ENCODE peak calls at places on chromosomes 2 and 18, in seven cellular contexts. One of them, this sample, is unnamed.

GRCh38 chr18:77590928-77591327 is 341.3 kb downstream of the GALR1 start:
- DNase-seq in mammary epithelial cell: no peak
- DNase-seq in endothelial cell: no peak
- DNase-seq in endothelial cell of umbilical vein: no peak
- DNase-seq in foreskin fibroblast: no peak
- DNase-seq in breast epithelium: no peak
- DNase-seq in HFF-Myc: no peak
- DNase-seq in this sample: no peak

GRCh38 chr2:9975805-9976447 is 24.4 kb downstream of the GRHL1 start:
- DNase-seq in endothelial cell: no peak
- DNase-seq in foreskin fibroblast: peak
- DNase-seq in HFF-Myc: peak
- DNase-seq in breast epithelium: no peak
- DNase-seq in mammary epithelial cell: peak
- DNase-seq in endothelial cell of umbilical vein: peak
- DNase-seq in this sample: no peak

GRCh38 chr2:118197011-118197695 is 108.9 kb downstream of the INSIG2 start:
- DNase-seq in HFF-Myc: no peak
- DNase-seq in foreskin fibroblast: no peak
- DNase-seq in endothelial cell: no peak
- DNase-seq in mammary epithelial cell: no peak
- DNase-seq in breast epithelium: no peak
- DNase-seq in endothelial cell of umbilical vein: peak
- DNase-seq in this sample: no peak

GRCh38 chr2:181058378-181059269 is 78.2 kb downstream of the UBE2E3 start:
- DNase-seq in mammary epithelial cell: peak
- DNase-seq in endothelial cell of umbilical vein: peak
- DNase-seq in HFF-Myc: no peak
- DNase-seq in foreskin fibroblast: no peak
- DNase-seq in endothelial cell: peak
- DNase-seq in breast epithelium: no peak
- DNase-seq in this sample: no peak

GRCh38 chr2:176130153-176130916 is 830 bp downstream of the HOXD8 start:
- DNase-seq in HFF-Myc: no peak
- DNase-seq in foreskin fibroblast: peak
- DNase-seq in mammary epithelial cell: no peak
- DNase-seq in breast epithelium: no peak
- DNase-seq in endothelial cell: no peak
- DNase-seq in endothelial cell of umbilical vein: peak
- DNase-seq in this sample: no peak

GRCh38 chr18:79642626-79643025 is 37.0 kb upstream of the CTDP1 start:
- DNase-seq in HFF-Myc: no peak
- DNase-seq in breast epithelium: no peak
- DNase-seq in endothelial cell: no peak
- DNase-seq in endothelial cell of umbilical vein: no peak
- DNase-seq in foreskin fibroblast: no peak
- DNase-seq in mammary epithelial cell: peak
- DNase-seq in this sample: no peak

GRCh38 chr2:158923180-158923594 is 45.3 kb upstream of the TANC1 start:
- DNase-seq in endothelial cell: no peak
- DNase-seq in endothelial cell of umbilical vein: peak
- DNase-seq in foreskin fibroblast: no peak
- DNase-seq in mammary epithelial cell: peak
- DNase-seq in breast epithelium: no peak
- DNase-seq in HFF-Myc: no peak
- DNase-seq in this sample: no peak

GRCh38 chr2:127545796-127546195 is 10.3 kb downstream of the MYO7B start:
- DNase-seq in mammary epithelial cell: no peak
- DNase-seq in endothelial cell of umbilical vein: no peak
- DNase-seq in HFF-Myc: no peak
- DNase-seq in breast epithelium: no peak
- DNase-seq in endothelial cell: no peak
- DNase-seq in foreskin fibroblast: no peak
- DNase-seq in this sample: no peak

GRCh38 chr2:82340578-82341053 is 2036.1 kb upstream of the LRRTM1 start:
- DNase-seq in mammary epithelial cell: no peak
- DNase-seq in breast epithelium: no peak
- DNase-seq in HFF-Myc: no peak
- DNase-seq in foreskin fibroblast: no peak
- DNase-seq in endothelial cell of umbilical vein: no peak
- DNase-seq in endothelial cell: no peak
- DNase-seq in this sample: no peak

GRCh38 chr2:226117506-226118065 is 682.0 kb downstream of the IRS1 start:
- DNase-seq in mammary epithelial cell: peak
- DNase-seq in endothelial cell of umbilical vein: no peak
- DNase-seq in foreskin fibroblast: no peak
- DNase-seq in breast epithelium: no peak
- DNase-seq in HFF-Myc: no peak
- DNase-seq in endothelial cell: no peak
- DNase-seq in this sample: no peak

GRCh38 chr18:61892683-61893303 is at the start of gene RNF152:
- DNase-seq in endothelial cell of umbilical vein: peak
- DNase-seq in mammary epithelial cell: peak
- DNase-seq in breast epithelium: no peak
- DNase-seq in HFF-Myc: no peak
- DNase-seq in foreskin fibroblast: no peak
- DNase-seq in endothelial cell: peak
- DNase-seq in this sample: no peak

GRCh38 chr18:79799619-79800352 is 2.0 kb downstream of the KCNG2 start:
- DNase-seq in breast epithelium: no peak
- DNase-seq in endothelial cell of umbilical vein: no peak
- DNase-seq in HFF-Myc: no peak
- DNase-seq in foreskin fibroblast: no peak
- DNase-seq in endothelial cell: no peak
- DNase-seq in mammary epithelial cell: no peak
- DNase-seq in this sample: no peak

GRCh38 chr18:26999797-27000196 is 134.3 kb upstream of the AQP4 start:
- DNase-seq in foreskin fibroblast: no peak
- DNase-seq in endothelial cell of umbilical vein: no peak
- DNase-seq in HFF-Myc: no peak
- DNase-seq in mammary epithelial cell: no peak
- DNase-seq in endothelial cell: no peak
- DNase-seq in breast epithelium: no peak
- DNase-seq in this sample: no peak

GRCh38 chr2:107633580-107634147 is 193.0 kb upstream of the RGPD4 start:
- DNase-seq in HFF-Myc: peak
- DNase-seq in breast epithelium: no peak
- DNase-seq in foreskin fibroblast: peak
- DNase-seq in endothelial cell: no peak
- DNase-seq in mammary epithelial cell: peak
- DNase-seq in endothelial cell of umbilical vein: no peak
- DNase-seq in this sample: no peak

GRCh38 chr2:209629622-209630021 is 142.0 kb upstream of the UNC80 start:
- DNase-seq in mammary epithelial cell: peak
- DNase-seq in breast epithelium: no peak
- DNase-seq in foreskin fibroblast: peak
- DNase-seq in endothelial cell of umbilical vein: peak
- DNase-seq in endothelial cell: no peak
- DNase-seq in HFF-Myc: no peak
- DNase-seq in this sample: no peak

GRCh38 chr2:173258704-173259103 is 96.0 kb upstream of the CDCA7 start:
- DNase-seq in mammary epithelial cell: no peak
- DNase-seq in HFF-Myc: no peak
- DNase-seq in breast epithelium: no peak
- DNase-seq in foreskin fibroblast: no peak
- DNase-seq in endothelial cell: no peak
- DNase-seq in endothelial cell of umbilical vein: no peak
- DNase-seq in this sample: no peak

GRCh38 chr18:25298853-25299274 is 53.1 kb downstream of the ZNF521 start:
- DNase-seq in HFF-Myc: peak
- DNase-seq in mammary epithelial cell: peak
- DNase-seq in endothelial cell of umbilical vein: peak
- DNase-seq in breast epithelium: peak
- DNase-seq in foreskin fibroblast: peak
- DNase-seq in endothelial cell: peak
- DNase-seq in this sample: no peak

GRCh38 chr18:55844373-55844772 is 256.4 kb upstream of the TCF4 start:
- DNase-seq in endothelial cell of umbilical vein: no peak
- DNase-seq in HFF-Myc: no peak
- DNase-seq in foreskin fibroblast: no peak
- DNase-seq in mammary epithelial cell: no peak
- DNase-seq in breast epithelium: no peak
- DNase-seq in endothelial cell: no peak
- DNase-seq in this sample: no peak

DNA sequence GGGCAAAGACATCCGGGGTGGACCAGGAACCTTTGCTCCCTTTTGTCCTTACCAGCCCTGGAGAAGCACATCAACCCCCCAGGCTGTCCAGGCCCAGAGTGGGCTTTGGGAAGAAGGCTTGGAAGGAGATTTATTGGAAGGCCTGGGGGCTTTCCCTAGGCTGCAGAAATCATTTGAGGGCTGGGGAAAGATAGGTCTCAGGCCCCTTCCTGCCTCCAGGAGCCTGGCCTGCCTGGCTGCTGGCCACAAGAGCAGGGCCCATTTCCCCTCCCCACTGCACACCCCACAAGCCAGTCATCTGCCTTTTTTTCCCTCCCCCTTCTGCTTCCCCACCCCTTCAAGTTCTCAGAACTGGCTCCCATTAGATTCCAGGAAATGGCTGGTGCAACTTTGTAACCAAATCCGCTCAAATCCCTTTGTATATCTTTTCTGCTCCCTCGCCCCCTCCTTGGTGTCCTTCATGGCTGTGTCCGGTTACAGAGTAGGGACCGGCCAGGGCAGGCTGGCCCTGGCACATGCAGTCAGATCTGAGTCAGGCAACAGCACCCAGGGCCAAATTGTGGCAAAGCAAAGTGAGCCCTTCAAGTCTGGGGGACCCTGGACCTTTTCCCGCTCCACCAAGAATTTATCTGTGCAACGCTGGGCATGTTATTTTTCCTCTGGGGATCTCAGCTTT is 20.8 kb upstream of the TNP1 start:
- DNase-seq in HFF-Myc: no peak
- DNase-seq in endothelial cell: no peak
- DNase-seq in breast epithelium: no peak
- DNase-seq in foreskin fibroblast: no peak
- DNase-seq in mammary epithelial cell: no peak
- DNase-seq in endothelial cell of umbilical vein: no peak
- DNase-seq in this sample: no peak
- TF ChIP-seq CTCF in HFF-Myc: no peak
- TF ChIP-seq CTCF in endothelial cell: no peak
- TF ChIP-seq CTCF in breast epithelium: no peak
- TF ChIP-seq CTCF in foreskin fibroblast: no peak
- TF ChIP-seq CTCF in mammary epithelial cell: no peak
- TF ChIP-seq CTCF in endothelial cell of umbilical vein: no peak
- TF ChIP-seq CTCF in this sample: no peak

GRCh38 chr2:155703048-155703447 is 629.5 kb downstream of the NR4A2 start:
- DNase-seq in endothelial cell: no peak
- DNase-seq in mammary epithelial cell: no peak
- DNase-seq in endothelial cell of umbilical vein: no peak
- DNase-seq in foreskin fibroblast: no peak
- DNase-seq in breast epithelium: no peak
- DNase-seq in HFF-Myc: no peak
- DNase-seq in this sample: no peak

GRCh38 chr2:155703917-155704316 is 628.6 kb downstream of the NR4A2 start:
- DNase-seq in foreskin fibroblast: no peak
- DNase-seq in endothelial cell: no peak
- DNase-seq in HFF-Myc: no peak
- DNase-seq in mammary epithelial cell: no peak
- DNase-seq in breast epithelium: no peak
- DNase-seq in endothelial cell of umbilical vein: no peak
- DNase-seq in this sample: no peak

GRCh38 chr2:155708052-155708451 is 624.5 kb downstream of the NR4A2 start:
- DNase-seq in breast epithelium: no peak
- DNase-seq in foreskin fibroblast: no peak
- DNase-seq in endothelial cell: no peak
- DNase-seq in mammary epithelial cell: no peak
- DNase-seq in endothelial cell of umbilical vein: no peak
- DNase-seq in HFF-Myc: no peak
- DNase-seq in this sample: no peak
- TF ChIP-seq CTCF in breast epithelium: no peak
- TF ChIP-seq CTCF in foreskin fibroblast: no peak
- TF ChIP-seq CTCF in endothelial cell: no peak
- TF ChIP-seq CTCF in mammary epithelial cell: peak
- TF ChIP-seq CTCF in endothelial cell of umbilical vein: no peak
- TF ChIP-seq CTCF in HFF-Myc: no peak
- TF ChIP-seq CTCF in this sample: no peak

DNA sequence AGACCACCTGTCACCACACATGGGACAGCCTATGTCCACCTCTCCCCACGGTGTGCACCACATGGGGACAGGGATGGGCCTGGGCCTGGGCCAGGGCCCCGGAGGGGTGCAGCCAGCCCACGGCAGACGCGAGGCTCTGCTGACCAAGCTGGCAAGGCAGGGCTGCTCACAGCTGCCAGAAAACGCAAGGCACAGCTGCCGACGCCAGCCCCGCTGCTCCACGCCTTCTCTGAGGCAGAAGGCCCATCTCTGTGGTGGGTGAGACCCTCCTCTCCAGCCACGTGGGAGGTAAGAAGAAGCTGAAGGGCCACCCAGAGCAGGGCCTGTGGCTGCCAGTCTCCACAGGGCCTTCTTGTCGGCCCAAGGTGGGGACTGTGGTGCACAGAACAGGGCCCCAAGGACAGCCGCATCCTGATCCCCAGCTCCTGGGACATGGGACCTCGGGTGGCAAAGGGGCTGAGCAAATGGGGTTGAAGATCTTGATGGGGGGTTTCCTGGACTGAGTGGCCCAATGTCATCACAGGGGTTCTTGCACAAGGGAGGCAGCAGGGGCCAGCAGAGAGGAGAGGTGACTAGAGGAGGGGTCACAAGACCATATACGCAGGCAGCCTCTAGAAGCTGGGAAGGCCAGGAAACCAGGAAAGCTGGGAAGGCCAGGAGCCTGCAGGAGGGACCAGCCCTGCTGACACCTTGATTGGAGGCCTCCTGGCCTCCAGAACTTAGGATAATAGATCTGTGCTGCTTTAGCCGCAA is 72.3 kb downstream of the NDUFA10 start:
- DNase-seq in endothelial cell: no peak
- DNase-seq in foreskin fibroblast: no peak
- DNase-seq in endothelial cell of umbilical vein: no peak
- DNase-seq in mammary epithelial cell: no peak
- DNase-seq in breast epithelium: no peak
- DNase-seq in HFF-Myc: no peak
- DNase-seq in this sample: no peak
- TF ChIP-seq CTCF in endothelial cell: no peak
- TF ChIP-seq CTCF in foreskin fibroblast: no peak
- TF ChIP-seq CTCF in endothelial cell of umbilical vein: no peak
- TF ChIP-seq CTCF in mammary epithelial cell: no peak
- TF ChIP-seq CTCF in breast epithelium: no peak
- TF ChIP-seq CTCF in HFF-Myc: no peak
- TF ChIP-seq CTCF in this sample: no peak

GRCh38 chr2:155372969-155373368 is 674.5 kb downstream of the KCNJ3 start:
- DNase-seq in HFF-Myc: no peak
- DNase-seq in breast epithelium: no peak
- DNase-seq in mammary epithelial cell: peak
- DNase-seq in endothelial cell of umbilical vein: peak
- DNase-seq in foreskin fibroblast: no peak
- DNase-seq in endothelial cell: no peak
- DNase-seq in this sample: no peak

GRCh38 chr2:155382781-155383180 is 684.3 kb downstream of the KCNJ3 start:
- DNase-seq in endothelial cell of umbilical vein: no peak
- DNase-seq in breast epithelium: no peak
- DNase-seq in HFF-Myc: no peak
- DNase-seq in foreskin fibroblast: no peak
- DNase-seq in mammary epithelial cell: no peak
- DNase-seq in endothelial cell: no peak
- DNase-seq in this sample: no peak

GRCh38 chr2:155381446-155381845 is 683.0 kb downstream of the KCNJ3 start:
- DNase-seq in mammary epithelial cell: no peak
- DNase-seq in breast epithelium: no peak
- DNase-seq in HFF-Myc: no peak
- DNase-seq in foreskin fibroblast: no peak
- DNase-seq in endothelial cell of umbilical vein: peak
- DNase-seq in endothelial cell: no peak
- DNase-seq in this sample: no peak

GRCh38 chr2:155377931-155378444 is 679.5 kb downstream of the KCNJ3 start:
- DNase-seq in breast epithelium: no peak
- DNase-seq in endothelial cell of umbilical vein: peak
- DNase-seq in foreskin fibroblast: no peak
- DNase-seq in mammary epithelial cell: peak
- DNase-seq in endothelial cell: no peak
- DNase-seq in HFF-Myc: no peak
- DNase-seq in this sample: no peak

GRCh38 chr2:155377178-155377780 is 678.8 kb downstream of the KCNJ3 start:
- DNase-seq in endothelial cell of umbilical vein: peak
- DNase-seq in mammary epithelial cell: peak
- DNase-seq in endothelial cell: no peak
- DNase-seq in HFF-Myc: no peak
- DNase-seq in foreskin fibroblast: no peak
- DNase-seq in breast epithelium: no peak
- DNase-seq in this sample: no peak
- TF ChIP-seq CTCF in endothelial cell of umbilical vein: peak
- TF ChIP-seq CTCF in mammary epithelial cell: peak
- TF ChIP-seq CTCF in endothelial cell: peak
- TF ChIP-seq CTCF in HFF-Myc: no peak
- TF ChIP-seq CTCF in foreskin fibroblast: no peak
- TF ChIP-seq CTCF in breast epithelium: peak
- TF ChIP-seq CTCF in this sample: peak